ENCODE peak calls at places on chromosomes 2 and 18, in ten cellular contexts. S is heart left ventricle, D is PC-3, P is mammary epithelial cell, F is stomach, U is left ventricle myocardium inferior, M is OCI-LY7, L is aorta, R is body of pancreas, B is H7. V is an unnamed sample.

GRCh38 chr2:656676-657075 is 20.5 kb downstream of the TMEM18 start:
- DNase-seq in S (no peak), D (no peak), P (no peak), F (no peak), U (no peak), M (no peak), L (no peak), R (no peak), B (no peak), V (no peak)

GRCh38 chr2:65366595-65367125 is 65.7 kb downstream of the SPRED2 start:
- DNase-seq in S (no peak), D (peak; percentile 99), P (peak; percentile 98), F (no peak), U (no peak), M (peak; percentile 71), L (no peak), R (no peak), B (no peak), V (peak; percentile 80)

GRCh38 chr18:48910972-48911545 is 39.7 kb downstream of the SMAD7 start:
- DNase-seq in S (no peak), D (no peak), P (no peak), F (no peak), U (no peak), M (no peak), L (no peak), R (no peak), B (no peak), V (no peak)

GRCh38 chr18:22538463-22538862 is 120.7 kb upstream of the CTAGE1 start:
- DNase-seq in S (no peak), D (no peak), P (no peak), F (no peak), U (peak; percentile 41), M (no peak), L (peak; percentile 67), R (no peak), B (no peak), V (no peak)

GRCh38 chr2:69122271-69122670 is 109.3 kb downstream of the ANTXR1 start:
- DNase-seq in S (no peak), D (peak; percentile 48), P (peak; percentile 53), F (no peak), U (no peak), M (no peak), L (no peak), R (no peak), B (no peak), V (no peak)

GRCh38 chr2:111178296-111178695 is 57.6 kb downstream of the BCL2L11 start:
- DNase-seq in S (no peak), D (no peak), P (no peak), F (no peak), U (no peak), M (no peak), L (no peak), R (no peak), B (no peak), V (no peak)

GRCh38 chr2:42256502-42256901 is 87.3 kb downstream of the EML4 start:
- DNase-seq in S (no peak), D (no peak), P (no peak), F (no peak), U (no peak), M (peak; percentile 87), L (no peak), R (no peak), B (no peak), V (no peak)

GRCh38 chr18:50817898-50818250 is 1.9 kb downstream of the MRO start:
- DNase-seq in S (no peak), D (no peak), P (no peak), F (no peak), U (no peak), M (no peak), L (no peak), R (no peak), B (no peak), V (no peak)

GRCh38 chr18:55650363-55650870 is 62.4 kb upstream of the TCF4 start:
- DNase-seq in S (no peak), D (no peak), P (peak; percentile 37), F (no peak), U (no peak), M (no peak), L (no peak), R (no peak), B (no peak), V (no peak)

DNA sequence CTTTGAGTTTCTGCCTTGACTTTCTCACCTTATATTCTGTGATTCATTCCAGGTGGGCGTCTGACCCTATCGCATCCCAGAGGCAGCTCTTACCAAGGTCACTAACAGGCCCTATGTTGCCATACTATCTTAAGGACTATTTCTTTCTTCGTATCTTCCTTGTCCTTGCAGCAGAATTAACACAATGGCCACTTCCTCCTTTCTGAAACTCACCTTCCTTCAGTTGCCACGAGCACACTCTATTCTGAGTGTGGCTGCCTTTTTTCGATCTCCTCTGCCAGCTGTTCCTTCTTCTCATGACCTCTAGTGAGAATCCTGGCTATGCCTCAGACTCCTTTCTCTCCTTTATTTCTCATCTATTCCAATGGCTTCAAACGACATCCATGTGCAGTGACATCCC is 160.4 kb upstream of the CCDC195 start:
- DNase-seq in S (no peak), D (no peak), P (no peak), F (no peak), U (no peak), M (no peak), L (no peak), R (no peak), B (no peak), V (no peak)
- H3K36me3 ChIP-seq in S (no peaks in the 10 kb centered on the region), D (peaks cover 10% of the 10 kb centered on the region), P (no peaks in the 10 kb centered on the region), F (peaks cover 6% of the 10 kb centered on the region), U (no peaks in the 10 kb centered on the region), M (peaks cover 94% of the 10 kb centered on the region), L (peaks cover 2% of the 10 kb centered on the region), R (no peaks in the 10 kb centered on the region), B (no peaks in the 10 kb centered on the region), V (no peaks in the 10 kb centered on the region)

DNA sequence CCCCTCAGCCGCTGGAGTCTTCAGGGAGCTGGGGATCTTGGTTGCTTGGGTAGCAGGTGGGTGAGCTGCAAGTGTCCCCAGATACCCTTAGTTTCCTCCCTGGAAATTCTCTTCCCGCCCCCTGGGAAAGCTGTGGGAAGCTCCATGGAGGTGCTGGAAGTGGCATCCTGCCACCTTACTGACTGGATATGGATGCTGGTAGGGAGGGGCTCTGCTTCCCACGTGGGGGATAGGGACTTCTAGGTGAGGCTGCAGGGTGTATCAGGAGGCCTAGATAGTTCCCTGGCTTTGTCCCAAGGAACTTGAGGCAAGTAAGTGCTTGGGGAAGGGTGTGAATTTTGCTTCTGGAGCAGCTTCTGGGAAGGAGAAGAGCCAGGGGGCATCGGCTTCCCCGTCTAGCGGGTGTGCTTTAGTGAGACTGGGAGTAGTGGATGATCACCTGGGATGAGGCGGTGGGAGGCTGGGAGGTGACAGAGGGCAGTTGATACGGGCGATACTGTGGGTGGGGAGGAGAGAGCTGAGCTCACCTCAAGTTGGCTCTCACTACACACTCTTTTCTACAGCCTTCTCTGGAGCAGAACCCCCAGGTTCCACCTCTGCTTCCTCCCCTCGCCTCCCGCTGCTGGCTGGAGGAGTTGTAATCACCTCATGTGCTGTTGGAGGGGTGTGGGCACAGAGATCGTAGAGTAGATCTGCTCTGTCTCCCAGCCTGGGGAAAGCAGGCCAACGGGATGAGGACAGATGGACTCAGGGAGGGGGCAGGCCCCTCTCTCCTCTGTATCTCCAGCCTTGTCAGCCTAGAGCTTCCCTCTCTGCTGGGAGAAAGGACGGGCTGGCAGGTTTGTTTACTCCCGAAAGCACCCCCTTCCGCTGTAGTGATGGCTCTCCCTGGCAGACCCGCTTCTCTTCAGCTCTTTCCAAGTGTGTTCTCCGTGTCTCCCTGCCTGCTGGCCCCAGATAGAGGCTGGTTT is 19.8 kb downstream of the TET3 start:
- DNase-seq in S (no peak), D (no peak), P (no peak), F (no peak), U (no peak), M (no peak), L (no peak), R (no peak), B (no peak), V (no peak)
- H3K4me3 ChIP-seq in S (no peak overlapping the region), D (no peak overlapping the region), P (no peak overlapping the region), F (no peak overlapping the region), U (peak overlapping the region; percentile 74), M (no peak overlapping the region), L (no peak overlapping the region), R (no peak overlapping the region), B (no peak overlapping the region), V (no peak overlapping the region)

GRCh38 chr2:190972846-190973245 is 41.1 kb downstream of the STAT1 start:
- DNase-seq in S (no peak), D (no peak), P (no peak), F (no peak), U (no peak), M (no peak), L (no peak), R (no peak), B (no peak), V (no peak)
- H3K36me3 ChIP-seq in S (peaks cover 97% of the 10 kb centered on the region), D (peaks cover 85% of the 10 kb centered on the region), P (peaks cover 49% of the 10 kb centered on the region), F (peaks cover 100% of the 10 kb centered on the region), U (peaks cover 98% of the 10 kb centered on the region), M (peaks cover 91% of the 10 kb centered on the region), L (peaks cover 2% of the 10 kb centered on the region), R (peaks cover 49% of the 10 kb centered on the region), B (peaks cover 20% of the 10 kb centered on the region), V (peaks cover 96% of the 10 kb centered on the region)

DNA sequence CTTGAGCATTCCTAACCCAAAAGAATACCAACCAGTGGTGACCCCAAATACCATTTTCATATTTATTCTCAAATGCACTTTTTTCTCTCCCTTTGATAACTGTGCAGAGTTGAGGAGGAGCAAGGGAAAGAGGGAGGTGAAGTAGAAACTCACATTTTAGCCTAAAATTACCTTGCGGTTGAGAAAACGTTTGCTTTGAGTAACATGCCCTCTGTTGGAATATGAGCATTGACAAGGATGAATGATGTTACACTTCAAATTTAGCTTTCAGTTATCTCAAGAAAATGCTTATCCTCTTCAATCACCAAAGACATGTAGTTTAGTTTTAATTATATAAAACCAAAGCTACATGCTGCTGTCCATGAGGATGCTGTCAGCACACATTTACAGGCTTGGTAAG is 2.4 kb downstream of the GRP start:
- DNase-seq in S (no peak), D (peak; percentile 18), P (no peak), F (no peak), U (no peak), M (no peak), L (no peak), R (no peak), B (no peak), V (no peak)
- H3K4me3 ChIP-seq in S (no peak overlapping the region), D (no peak overlapping the region), P (no peak overlapping the region), F (no peak overlapping the region), U (no peak overlapping the region), M (no peak overlapping the region), L (no peak overlapping the region), R (no peak overlapping the region), B (no peak overlapping the region), V (no peak overlapping the region)

DNA sequence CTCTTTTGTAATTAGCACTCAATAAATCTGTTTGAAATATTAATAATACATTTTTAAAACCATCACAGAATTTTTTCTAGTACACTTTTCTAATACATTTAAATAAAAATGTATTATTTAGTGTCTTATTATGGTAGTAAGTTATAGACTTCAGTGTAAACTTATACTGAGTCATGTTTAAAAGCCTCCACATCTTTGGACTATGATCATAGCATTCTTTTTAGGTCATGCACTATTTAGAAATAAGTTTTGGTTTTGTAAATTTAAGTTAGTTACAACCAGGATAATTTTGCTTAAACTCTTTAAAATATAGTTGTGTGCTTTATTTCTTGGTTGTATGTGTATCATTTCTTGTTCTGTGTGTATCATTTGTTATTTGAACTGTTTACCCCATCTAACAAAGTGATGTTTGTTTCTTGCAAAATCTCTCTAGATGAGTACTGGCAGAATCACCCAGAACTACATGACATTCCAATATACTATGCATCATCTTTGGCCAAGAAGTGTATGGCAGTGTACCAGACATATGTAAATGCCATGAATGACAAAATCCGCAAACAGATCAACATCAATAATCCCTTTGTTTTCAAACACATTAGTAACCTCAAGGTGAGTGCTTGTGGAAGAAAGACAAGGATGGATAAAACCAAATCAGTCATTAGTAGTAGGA is 16.7 kb downstream of the CPSF3 start:
- DNase-seq in S (no peak), D (peak; percentile 47), P (peak; percentile 79), F (no peak), U (no peak), M (no peak), L (no peak), R (no peak), B (no peak), V (no peak)
- H3K36me3 ChIP-seq in S (peaks cover 99% of the 10 kb centered on the region), D (peaks cover 47% of the 10 kb centered on the region), P (peaks cover 19% of the 10 kb centered on the region), F (peaks cover 100% of the 10 kb centered on the region), U (peaks cover 95% of the 10 kb centered on the region), M (peaks cover 93% of the 10 kb centered on the region), L (no peaks in the 10 kb centered on the region), R (peaks cover 8% of the 10 kb centered on the region), B (peaks cover 16% of the 10 kb centered on the region), V (peaks cover 74% of the 10 kb centered on the region)

V was measured in Peyer's patch.